ENCODE peak calls at places on chromosomes 16 and 17, in four cellular contexts. D is HCT116, Z is ascending aorta, J is thoracic aorta. X is an unnamed sample.

GRCh38 chr17:49357516-49357915 is 4.5 kb downstream of the ZNF652 start:
- DNase-seq in D (no peak), Z (no peak), J (no peak), X (no peak)

GRCh38 chr16:67115649-67116048 is 5.9 kb downstream of the PHAF1 start:
- DNase-seq in D (peak; percentile 85), Z (no peak), J (no peak), X (peak; percentile 66)

GRCh38 chr17:48577946-48578615 is at the start of gene HOXB4:
- DNase-seq in D (no peak), Z (peak; percentile 93), J (peak; percentile 64), X (no peak)

GRCh38 chr16:50802000-50802399 is 60.1 kb downstream of the CYLD start:
- DNase-seq in D (no peak), Z (no peak), J (no peak), X (no peak)

GRCh38 chr17:20059728-20060188 is 50.6 kb downstream of the SPECC1 start:
- DNase-seq in D (no peak), Z (no peak), J (no peak), X (peak; percentile 44)

GRCh38 chr17:1709971-1710806 is at the start of gene TLCD2:
- DNase-seq in D (peak; percentile 36), Z (peak; percentile 84), J (no peak), X (no peak)

GRCh38 chr17:27244019-27244418 is 49.9 kb upstream of the WSB1 start:
- DNase-seq in D (no peak), Z (no peak), J (no peak), X (no peak)

GRCh38 chr16:88057656-88058055 is 106.4 kb downstream of the BANP start:
- DNase-seq in D (no peak), Z (no peak), J (no peak), X (no peak)

GRCh38 chr16:53732296-53732929 is 28.5 kb downstream of the FTO start:
- DNase-seq in D (no peak), Z (no peak), J (no peak), X (no peak)

GRCh38 chr16:77856455-77857138 is 68.2 kb downstream of the VAT1L start:
- DNase-seq in D (no peak), Z (peak; percentile 9), J (no peak), X (no peak)

GRCh38 chr17:142102-142661 is 4.8 kb downstream of the SCGB1C2 start:
- DNase-seq in D (peak; percentile 21), Z (peak; percentile 56), J (no peak), X (no peak)

GRCh38 chr17:48910370-48910769 is 2.2 kb downstream of the UBE2Z start:
- DNase-seq in D (no peak), Z (no peak), J (no peak), X (no peak)

GRCh38 chr16:2210386-2211365 is at the start of gene BRICD5:
- DNase-seq in D (no peak), Z (no peak), J (no peak), X (no peak)

GRCh38 chr17:48576479-48577309 is 1.5 kb downstream of the HOXB4 start:
- DNase-seq in D (no peak), Z (peak; percentile 84), J (no peak), X (no peak)

GRCh38 chr16:87409153-87409552 is 17.0 kb downstream of the MAP1LC3B start:
- DNase-seq in D (no peak), Z (no peak), J (no peak), X (no peak)

GRCh38 chr17:3526971-3527370 is 30.6 kb downstream of the TRPV3 start:
- DNase-seq in D (no peak), Z (peak; percentile 54), J (no peak), X (no peak)

GRCh38 chr17:34736611-34737010 is 157.2 kb downstream of the TMEM132E start:
- DNase-seq in D (no peak), Z (peak; percentile 30), J (no peak), X (no peak)

GRCh38 chr16:88920618-88921602 is 54.5 kb upstream of the PABPN1L start:
- DNase-seq in D (no peak), Z (peak; percentile 74), J (no peak), X (no peak)

GRCh38 chr16:47826070-47826469 is 329.7 kb downstream of the ABCC12 start:
- DNase-seq in D (no peak), Z (no peak), J (no peak), X (no peak)

GRCh38 chr16:27242868-27243590 is 25.5 kb downstream of the NSMCE1 start:
- DNase-seq in D (no peak), Z (peak; percentile 85), J (peak; percentile 50), X (no peak)

GRCh38 chr16:84686702-84687298 is 13.0 kb upstream of the USP10 start:
- DNase-seq in D (peak; percentile 19), Z (no peak), J (no peak), X (no peak)
- H3K27ac ChIP-seq in D (no peak overlapping the region), Z (no peak overlapping the region), J (no peak overlapping the region), X (peak overlapping the region; percentile 75)

DNA sequence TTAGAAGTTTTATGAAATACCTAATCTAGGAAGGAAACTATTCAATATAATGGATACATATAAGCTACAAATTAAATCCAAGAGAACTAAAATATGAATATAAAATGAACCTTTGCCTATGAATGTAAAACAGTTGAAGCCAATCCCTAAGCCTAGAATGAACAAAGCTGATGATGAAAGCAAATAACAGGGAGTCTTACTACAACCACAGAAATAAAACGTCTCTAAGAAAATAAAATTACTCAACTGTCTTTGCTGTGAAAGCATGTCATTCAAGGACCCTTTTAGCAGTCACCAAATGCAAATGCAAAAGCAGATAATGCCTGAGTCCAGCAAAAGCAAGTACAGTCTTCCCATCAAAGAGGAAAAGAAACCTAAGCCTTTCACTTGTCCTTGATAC is 23.0 kb downstream of the FAM222B start:
- DNase-seq in D (no peak), Z (no peak), J (no peak), X (no peak)
- H3K27ac ChIP-seq in D (no peak overlapping the region), Z (no peak overlapping the region), J (no peak overlapping the region), X (no peak overlapping the region)

GRCh38 chr17:64940055-64940454 is 20.8 kb upstream of the LRRC37A3 start:
- DNase-seq in D (no peak), Z (no peak), J (no peak), X (no peak)
- H3K27ac ChIP-seq in D (no peak overlapping the region), Z (no peak overlapping the region), J (no peak overlapping the region), X (peak overlapping the region; percentile 47)

DNA sequence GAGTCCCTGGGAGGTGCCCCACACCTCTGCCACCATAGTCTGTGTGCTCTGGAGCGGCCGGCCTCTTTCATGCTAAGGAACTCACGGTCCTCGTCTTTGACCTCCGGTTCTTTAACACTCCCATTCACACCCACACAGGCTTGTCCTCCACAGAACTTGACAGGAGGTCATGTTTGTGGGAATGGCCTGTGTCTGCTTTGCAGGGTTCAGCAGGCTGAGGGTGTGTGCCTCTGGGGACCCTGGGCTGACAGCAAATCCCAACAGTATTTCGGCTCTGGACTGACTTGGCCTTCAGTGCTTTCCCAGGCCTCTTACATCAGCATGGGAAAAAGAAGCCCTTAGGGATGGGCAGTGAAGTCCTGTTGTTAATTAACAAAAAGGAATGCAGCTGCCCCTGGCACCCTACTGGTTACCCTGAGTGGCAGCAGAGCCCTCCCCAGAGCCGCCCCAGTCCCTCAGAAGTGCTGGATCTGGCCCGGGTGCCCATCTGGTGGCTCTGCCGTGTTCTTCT is 35.4 kb upstream of the ADORA2B start:
- DNase-seq in D (no peak), Z (no peak), J (no peak), X (no peak)
- H3K27ac ChIP-seq in D (no peak overlapping the region), Z (no peak overlapping the region), J (no peak overlapping the region), X (no peak overlapping the region)

X was measured in epithelial cell of prostate.